ENCODE peak calls at places on chromosomes 1 and 21, in six cellular contexts. One of them, this sample, is unnamed.

GRCh38 chr21:42388740-42389448 is 7.0 kb downstream of the TMPRSS3 start:
- ATAC-seq in K562: peak; percentile 51
- ATAC-seq in GM12878: peak; percentile 48
- ATAC-seq in upper lobe of left lung: peak; percentile 19
- ATAC-seq in HCT116: no peak
- ATAC-seq in HepG2: peak; percentile 52
- ATAC-seq in this sample: no peak

GRCh38 chr1:78472851-78473496 is 17.8 kb upstream of the PTGFR start:
- ATAC-seq in GM12878: no peak
- ATAC-seq in upper lobe of left lung: no peak
- ATAC-seq in HepG2: no peak
- ATAC-seq in HCT116: no peak
- ATAC-seq in K562: no peak
- ATAC-seq in this sample: no peak

GRCh38 chr1:59171788-59172187 is 125.1 kb upstream of the FGGY start:
- ATAC-seq in GM12878: peak; percentile 58
- ATAC-seq in upper lobe of left lung: no peak
- ATAC-seq in K562: no peak
- ATAC-seq in HCT116: no peak
- ATAC-seq in HepG2: no peak
- ATAC-seq in this sample: no peak

GRCh38 chr1:21517161-21517589 is 8.0 kb downstream of the ALPL start:
- ATAC-seq in upper lobe of left lung: peak; percentile 83
- ATAC-seq in HepG2: no peak
- ATAC-seq in K562: no peak
- ATAC-seq in GM12878: no peak
- ATAC-seq in HCT116: no peak
- ATAC-seq in this sample: no peak

GRCh38 chr1:209527993-209528392 is 55.5 kb upstream of the CAMK1G start:
- ATAC-seq in HCT116: no peak
- ATAC-seq in K562: no peak
- ATAC-seq in GM12878: no peak
- ATAC-seq in upper lobe of left lung: peak; percentile 73
- ATAC-seq in HepG2: peak; percentile 80
- ATAC-seq in this sample: no peak

GRCh38 chr1:235513495-235514366 is 9.5 kb upstream of the B3GALNT2 start:
- ATAC-seq in HepG2: peak; percentile 72
- ATAC-seq in GM12878: peak; percentile 70
- ATAC-seq in K562: peak; percentile 83
- ATAC-seq in upper lobe of left lung: no peak
- ATAC-seq in HCT116: peak; percentile 72
- ATAC-seq in this sample: no peak

GRCh38 chr1:5481889-5482288 is 510.3 kb downstream of the NPHP4 start:
- ATAC-seq in HCT116: peak; percentile 86
- ATAC-seq in upper lobe of left lung: no peak
- ATAC-seq in HepG2: peak; percentile 56
- ATAC-seq in K562: peak; percentile 91
- ATAC-seq in GM12878: no peak
- ATAC-seq in this sample: no peak

GRCh38 chr1:15500184-15500958 is 23.6 kb downstream of the CASP9 start:
- ATAC-seq in K562: no peak
- ATAC-seq in GM12878: no peak
- ATAC-seq in upper lobe of left lung: no peak
- ATAC-seq in HCT116: no peak
- ATAC-seq in HepG2: no peak
- ATAC-seq in this sample: no peak

GRCh38 chr1:108075055-108075454 is 110.1 kb upstream of the VAV3 start:
- ATAC-seq in upper lobe of left lung: peak; percentile 63
- ATAC-seq in K562: no peak
- ATAC-seq in GM12878: peak; percentile 89
- ATAC-seq in HCT116: no peak
- ATAC-seq in HepG2: no peak
- ATAC-seq in this sample: no peak

GRCh38 chr1:23568608-23569383 is 9.5 kb upstream of the ID3 start:
- ATAC-seq in GM12878: no peak
- ATAC-seq in HCT116: no peak
- ATAC-seq in K562: peak; percentile 58
- ATAC-seq in upper lobe of left lung: no peak
- ATAC-seq in HepG2: peak; percentile 19
- ATAC-seq in this sample: peak; percentile 37

GRCh38 chr1:3415260-3415952 is 39.1 kb upstream of the ARHGEF16 start:
- ATAC-seq in K562: no peak
- ATAC-seq in upper lobe of left lung: no peak
- ATAC-seq in GM12878: no peak
- ATAC-seq in HCT116: no peak
- ATAC-seq in HepG2: no peak
- ATAC-seq in this sample: peak; percentile 34

GRCh38 chr1:247060771-247061170 is 17.8 kb downstream of the ZNF670 start:
- ATAC-seq in upper lobe of left lung: no peak
- ATAC-seq in HCT116: no peak
- ATAC-seq in GM12878: no peak
- ATAC-seq in HepG2: no peak
- ATAC-seq in K562: no peak
- ATAC-seq in this sample: no peak

GRCh38 chr1:148362141-148362929 is 120.8 kb downstream of the PPIAL4G start:
- ATAC-seq in HepG2: no peak
- ATAC-seq in GM12878: no peak
- ATAC-seq in upper lobe of left lung: no peak
- ATAC-seq in HCT116: peak; percentile 92
- ATAC-seq in K562: no peak
- ATAC-seq in this sample: no peak

GRCh38 chr1:217393901-217394300 is 237.0 kb downstream of the GPATCH2 start:
- ATAC-seq in HepG2: peak; percentile 63
- ATAC-seq in GM12878: no peak
- ATAC-seq in K562: no peak
- ATAC-seq in upper lobe of left lung: no peak
- ATAC-seq in HCT116: peak; percentile 42
- ATAC-seq in this sample: no peak

GRCh38 chr1:70290248-70290647 is 64.3 kb downstream of the ANKRD13C start:
- ATAC-seq in HepG2: no peak
- ATAC-seq in HCT116: no peak
- ATAC-seq in upper lobe of left lung: no peak
- ATAC-seq in K562: no peak
- ATAC-seq in GM12878: no peak
- ATAC-seq in this sample: no peak

GRCh38 chr1:63674238-63674864 is 81.1 kb downstream of the PGM1 start:
- ATAC-seq in K562: peak; percentile 96
- ATAC-seq in upper lobe of left lung: peak; percentile 78
- ATAC-seq in HCT116: peak; percentile 96
- ATAC-seq in GM12878: peak; percentile 94
- ATAC-seq in HepG2: peak; percentile 95
- ATAC-seq in this sample: peak; percentile 90

GRCh38 chr1:34866762-34867109 is 7.2 kb upstream of the SMIM12 start:
- ATAC-seq in HepG2: peak; percentile 12
- ATAC-seq in HCT116: peak; percentile 54
- ATAC-seq in upper lobe of left lung: peak; percentile 1
- ATAC-seq in GM12878: no peak
- ATAC-seq in K562: no peak
- ATAC-seq in this sample: no peak

GRCh38 chr1:17531682-17532487 is 7.6 kb upstream of the ARHGEF10L start:
- ATAC-seq in GM12878: no peak
- ATAC-seq in K562: no peak
- ATAC-seq in upper lobe of left lung: peak; percentile 22
- ATAC-seq in HCT116: peak; percentile 57
- ATAC-seq in HepG2: no peak
- ATAC-seq in this sample: peak; percentile 91

GRCh38 chr1:48405400-48405799 is 66.6 kb downstream of the SPATA6 start:
- ATAC-seq in HCT116: no peak
- ATAC-seq in HepG2: no peak
- ATAC-seq in K562: no peak
- ATAC-seq in upper lobe of left lung: no peak
- ATAC-seq in GM12878: no peak
- ATAC-seq in this sample: peak; percentile 36

GRCh38 chr1:53316058-53316741 is 11.7 kb downstream of the LRP8 start:
- ATAC-seq in K562: peak; percentile 70
- ATAC-seq in upper lobe of left lung: no peak
- ATAC-seq in HepG2: no peak
- ATAC-seq in HCT116: no peak
- ATAC-seq in GM12878: peak; percentile 57
- ATAC-seq in this sample: no peak

GRCh38 chr21:43754948-43755781 is 20.9 kb downstream of the CSTB start:
- ATAC-seq in HepG2: no peak
- ATAC-seq in upper lobe of left lung: no peak
- ATAC-seq in GM12878: peak; percentile 54
- ATAC-seq in HCT116: peak; percentile 43
- ATAC-seq in K562: peak; percentile 71
- ATAC-seq in this sample: no peak

GRCh38 chr21:43755820-43756594 is 20.1 kb downstream of the CSTB start:
- ATAC-seq in K562: no peak
- ATAC-seq in GM12878: no peak
- ATAC-seq in HepG2: no peak
- ATAC-seq in HCT116: no peak
- ATAC-seq in upper lobe of left lung: no peak
- ATAC-seq in this sample: no peak

GRCh38 chr21:43751955-43752591 is 24.0 kb downstream of the CSTB start:
- ATAC-seq in upper lobe of left lung: no peak
- ATAC-seq in HCT116: no peak
- ATAC-seq in GM12878: no peak
- ATAC-seq in HepG2: no peak
- ATAC-seq in K562: no peak
- ATAC-seq in this sample: no peak

GRCh38 chr21:43752758-43753438 is 23.2 kb downstream of the CSTB start:
- ATAC-seq in upper lobe of left lung: no peak
- ATAC-seq in HCT116: no peak
- ATAC-seq in K562: no peak
- ATAC-seq in GM12878: no peak
- ATAC-seq in HepG2: no peak
- ATAC-seq in this sample: no peak

DNA sequence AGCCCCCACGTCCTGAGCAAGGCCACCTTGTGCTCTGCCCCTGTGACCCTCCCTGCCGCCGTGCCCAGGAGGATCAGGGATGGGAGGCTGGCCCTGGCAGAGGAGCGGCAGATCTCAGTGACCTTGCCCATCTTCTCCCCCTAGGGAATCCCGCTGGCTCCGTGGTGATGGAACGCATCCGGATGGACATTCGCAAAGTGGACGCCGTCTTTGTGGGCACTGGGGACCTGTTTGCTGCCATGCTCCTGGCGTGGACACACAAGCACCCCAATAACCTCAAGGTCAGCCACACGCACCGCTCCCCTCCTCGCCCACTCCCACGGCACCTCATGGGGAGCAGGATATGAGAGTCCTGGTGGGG is 22.7 kb downstream of the CSTB start:
- ATAC-seq in HepG2: no peak
- ATAC-seq in HCT116: no peak
- ATAC-seq in GM12878: no peak
- ATAC-seq in K562: no peak
- ATAC-seq in upper lobe of left lung: no peak
- ATAC-seq in this sample: no peak
- TF ChIP-seq POLR2AphosphoS5 in HepG2: no peak
- TF ChIP-seq POLR2AphosphoS5 in HCT116: no peak
- TF ChIP-seq POLR2AphosphoS5 in GM12878: no peak
- TF ChIP-seq POLR2AphosphoS5 in K562: no peak
- TF ChIP-seq POLR2AphosphoS5 in upper lobe of left lung: no peak
- TF ChIP-seq POLR2AphosphoS5 in this sample: no peak

GRCh38 chr1:192810253-192810880 is 1.5 kb downstream of the RGS2 start:
- ATAC-seq in GM12878: peak; percentile 33
- ATAC-seq in HCT116: no peak
- ATAC-seq in HepG2: no peak
- ATAC-seq in K562: no peak
- ATAC-seq in upper lobe of left lung: no peak
- ATAC-seq in this sample: no peak
- TF ChIP-seq POLR2A in GM12878: no peak
- TF ChIP-seq POLR2A in HCT116: no peak
- TF ChIP-seq POLR2A in HepG2: no peak
- TF ChIP-seq POLR2A in K562: no peak
- TF ChIP-seq POLR2A in upper lobe of left lung: no peak
- TF ChIP-seq POLR2A in this sample: peak; percentile 13

GRCh38 chr1:37485902-37486679 is 11.7 kb downstream of the ZC3H12A start:
- ATAC-seq in HCT116: no peak
- ATAC-seq in upper lobe of left lung: no peak
- ATAC-seq in GM12878: no peak
- ATAC-seq in K562: no peak
- ATAC-seq in HepG2: no peak
- ATAC-seq in this sample: peak; percentile 24
- TF ChIP-seq POLR2AphosphoS5 in HCT116: no peak
- TF ChIP-seq POLR2AphosphoS5 in upper lobe of left lung: no peak
- TF ChIP-seq POLR2AphosphoS5 in GM12878: no peak
- TF ChIP-seq POLR2AphosphoS5 in K562: no peak
- TF ChIP-seq POLR2AphosphoS5 in HepG2: no peak
- TF ChIP-seq POLR2AphosphoS5 in this sample: peak; percentile 22

GRCh38 chr1:27634166-27634981 is 611 bp downstream of the FGR start:
- ATAC-seq in upper lobe of left lung: no peak
- ATAC-seq in GM12878: peak; percentile 5
- ATAC-seq in HCT116: no peak
- ATAC-seq in K562: peak; percentile 38
- ATAC-seq in HepG2: no peak
- ATAC-seq in this sample: peak; percentile 52

GRCh38 chr1:27633298-27633610 is 1.7 kb downstream of the FGR start:
- ATAC-seq in K562: no peak
- ATAC-seq in HCT116: no peak
- ATAC-seq in HepG2: no peak
- ATAC-seq in GM12878: peak; percentile 2
- ATAC-seq in upper lobe of left lung: no peak
- ATAC-seq in this sample: no peak

GRCh38 chr1:27635410-27636142 is 591 bp upstream of the FGR start:
- ATAC-seq in upper lobe of left lung: no peak
- ATAC-seq in K562: no peak
- ATAC-seq in HepG2: no peak
- ATAC-seq in HCT116: no peak
- ATAC-seq in GM12878: no peak
- ATAC-seq in this sample: no peak

GRCh38 chr1:27633640-27634165 is 1.3 kb downstream of the FGR start:
- ATAC-seq in HepG2: no peak
- ATAC-seq in upper lobe of left lung: no peak
- ATAC-seq in GM12878: no peak
- ATAC-seq in K562: no peak
- ATAC-seq in HCT116: no peak
- ATAC-seq in this sample: no peak

DNA sequence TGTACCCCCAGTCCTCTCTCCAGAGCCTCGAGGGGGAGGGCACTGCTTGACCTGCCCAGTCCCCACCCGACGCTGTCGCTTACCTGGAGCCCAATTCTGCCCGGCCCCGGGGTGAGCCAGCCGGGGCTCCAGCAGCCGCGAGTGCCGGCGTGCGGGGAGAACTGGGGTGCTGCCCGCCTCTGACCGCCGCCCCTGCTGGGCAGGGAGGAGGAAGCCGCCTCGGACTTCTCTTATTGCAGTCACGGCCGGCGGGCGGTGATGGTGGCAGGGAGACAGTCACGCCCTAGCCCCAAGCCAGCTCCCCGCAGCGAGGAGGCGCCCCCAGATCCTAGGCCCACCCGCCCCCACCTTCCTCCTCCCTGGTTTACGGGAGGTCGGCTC is at the start of gene FGR:
- ATAC-seq in GM12878: no peak
- ATAC-seq in upper lobe of left lung: peak; percentile 26
- ATAC-seq in HepG2: no peak
- ATAC-seq in HCT116: no peak
- ATAC-seq in K562: no peak
- ATAC-seq in this sample: no peak
- TF ChIP-seq POLR2A in GM12878: no peak
- TF ChIP-seq POLR2A in upper lobe of left lung: no peak
- TF ChIP-seq POLR2A in HepG2: no peak
- TF ChIP-seq POLR2A in HCT116: no peak
- TF ChIP-seq POLR2A in K562: no peak
- TF ChIP-seq POLR2A in this sample: peak; percentile 17